ENCODE peak calls at places on chromosomes 3 and 15, in four cellular contexts. I, W, H and Z are unnamed samples.

GRCh38 chr3:156892701-156893100 is 66.5 kb downstream of the LEKR1 start:
- DNase-seq in I (no peak), W (peak; percentile 25), H (peak; percentile 11), Z (no peak)

GRCh38 chr3:106206165-106206564 is 337.4 kb upstream of the CBLB start:
- DNase-seq in I (no peak), W (peak; percentile 33), H (no peak), Z (no peak)

GRCh38 chr15:33985287-33985686 is 17.0 kb downstream of the CHRM5 start:
- DNase-seq in I (no peak), W (peak; percentile 90), H (peak; percentile 94), Z (no peak)

GRCh38 chr15:87722941-87723691 is 533.4 kb downstream of the NTRK3 start:
- DNase-seq in I (no peak), W (no peak), H (no peak), Z (no peak)

GRCh38 chr15:42547926-42548257 is 701 bp downstream of the LRRC57 start:
- DNase-seq in I (no peak), W (peak; percentile 44), H (no peak), Z (no peak)

GRCh38 chr3:163327086-163327485 is 1751.2 kb downstream of the SI start:
- DNase-seq in I (no peak), W (no peak), H (no peak), Z (no peak)

GRCh38 chr3:107240183-107241091 is 136.8 kb upstream of the CCDC54 start:
- DNase-seq in I (peak; percentile 86), W (peak; percentile 88), H (peak; percentile 70), Z (peak; percentile 73)

GRCh38 chr15:32802296-32802936 is 84.6 kb downstream of the GREM1 start:
- DNase-seq in I (no peak), W (peak; percentile 93), H (no peak), Z (no peak)

GRCh38 chr3:156174229-156174847 is 54.0 kb downstream of the KCNAB1 start:
- DNase-seq in I (peak; percentile 34), W (peak; percentile 67), H (peak; percentile 55), Z (no peak)

GRCh38 chr3:134711284-134711683 is 60.5 kb upstream of the KY start:
- DNase-seq in I (no peak), W (no peak), H (no peak), Z (no peak)

GRCh38 chr3:141410861-141411771 is 42.8 kb downstream of the ZBTB38 start:
- DNase-seq in I (peak; percentile 48), W (peak; percentile 52), H (no peak), Z (no peak)

GRCh38 chr3:13125092-13126015 is 52.1 kb upstream of the IQSEC1 start:
- DNase-seq in I (no peak), W (no peak), H (no peak), Z (no peak)

GRCh38 chr3:50442940-50443579 is 60.4 kb downstream of the CACNA2D2 start:
- DNase-seq in I (no peak), W (no peak), H (no peak), Z (peak; percentile 79)
- H3K27ac ChIP-seq in I (no peak overlapping the region), W (no peak overlapping the region), H (no peak overlapping the region), Z (no peak overlapping the region)

DNA sequence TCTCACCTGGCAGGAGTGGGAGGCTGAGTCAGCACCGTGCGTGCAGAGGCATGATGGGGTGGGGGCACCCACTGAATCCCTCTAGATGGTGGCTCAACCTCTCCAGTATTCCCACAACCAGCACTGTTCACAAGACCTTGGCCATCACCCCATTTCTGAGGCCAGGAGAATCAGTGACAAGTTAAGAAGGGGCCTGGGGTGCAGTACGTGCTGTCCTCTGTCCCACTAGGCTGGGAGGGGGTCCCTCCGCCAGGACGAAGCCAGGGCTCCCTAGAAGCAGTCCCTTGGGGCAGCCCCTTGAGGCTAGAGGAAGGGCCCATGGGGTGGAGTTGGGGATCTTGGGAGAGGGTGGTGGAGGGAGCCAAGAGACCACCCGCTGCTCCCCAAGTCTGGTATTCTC is 4.8 kb downstream of the MYL3 start:
- DNase-seq in I (peak; percentile 8), W (no peak), H (no peak), Z (no peak)
- H3K27me3 ChIP-seq in I (no peaks in the 10 kb centered on the region), W (no peaks in the 10 kb centered on the region), H (no peaks in the 10 kb centered on the region), Z (no peaks in the 10 kb centered on the region)

GRCh38 chr3:129416408-129416807 is 12.0 kb downstream of the EFCAB12 start:
- DNase-seq in I (no peak), W (no peak), H (no peak), Z (no peak)

GRCh38 chr3:129417354-129417753 is 11.1 kb downstream of the EFCAB12 start:
- DNase-seq in I (no peak), W (peak; percentile 93), H (no peak), Z (no peak)

GRCh38 chr3:129415830-129416229 is 12.6 kb downstream of the EFCAB12 start:
- DNase-seq in I (no peak), W (no peak), H (no peak), Z (no peak)

GRCh38 chr3:129419476-129419875 is 9.0 kb downstream of the EFCAB12 start:
- DNase-seq in I (no peak), W (no peak), H (no peak), Z (no peak)

GRCh38 chr3:129418041-129418973 is 10.1 kb downstream of the EFCAB12 start:
- DNase-seq in I (no peak), W (no peak), H (no peak), Z (no peak)
- H3K4me3 ChIP-seq in I (no peak overlapping the region), W (no peak overlapping the region), H (no peak overlapping the region), Z (no peak overlapping the region)

GRCh38 chr3:44000586-44000985 is 241.1 kb upstream of the TOPAZ1 start:
- DNase-seq in I (no peak), W (no peak), H (no peak), Z (no peak)
- H3K27ac ChIP-seq in I (no peak overlapping the region), W (no peak overlapping the region), H (no peak overlapping the region), Z (no peak overlapping the region)

DNA sequence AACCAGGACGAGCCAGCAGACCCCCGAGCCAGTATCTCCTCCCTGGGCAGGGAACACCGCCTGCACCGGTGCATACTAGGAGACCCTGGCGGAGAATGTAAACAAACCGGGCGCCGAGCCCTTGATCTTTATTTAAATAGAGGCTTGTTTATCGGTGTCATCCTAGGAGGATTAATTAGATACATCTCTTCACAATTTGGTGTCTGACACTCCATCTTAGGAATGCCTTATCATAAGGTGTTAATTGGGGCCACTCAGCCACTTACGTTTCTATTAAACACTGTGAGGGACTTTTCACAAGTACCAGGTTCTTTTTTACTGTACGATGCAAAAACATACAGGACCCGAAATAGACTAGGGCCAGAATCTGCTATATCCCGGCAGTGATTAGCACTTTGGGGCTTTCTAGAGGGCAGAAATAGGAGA is 8.0 kb downstream of the EOMES start:
- DNase-seq in I (no peak), W (no peak), H (peak; percentile 98), Z (no peak)
- H3K27me3 ChIP-seq in I (no peaks in the 10 kb centered on the region), W (peaks cover 70% of the 10 kb centered on the region), H (no peaks in the 10 kb centered on the region), Z (peaks cover 70% of the 10 kb centered on the region)